ENCODE peak calls at places on chromosomes 3 and 15, in seven cellular contexts. Z is CD4-positive, alpha-beta T cell; I is AG04450; J is Calu3; G is cardiac fibroblast; X is uterus; W is type B pancreatic cell. M is an unnamed sample.

GRCh38 chr3:138438896-138439295 is 4.5 kb downstream of the ESYT3 start:
- DNase-seq in Z (no peak), I (no peak), J (no peak), G (no peak), X (no peak), W (no peak), M (no peak)

GRCh38 chr3:112984485-112984884 is 6.3 kb upstream of the GTPBP8 start:
- DNase-seq in Z (no peak), I (no peak), J (no peak), G (peak), X (no peak), W (no peak), M (no peak)

GRCh38 chr3:39809181-39809994 is at the start of gene MYRIP:
- DNase-seq in Z (no peak), I (no peak), J (peak), G (peak), X (peak), W (peak), M (peak)

GRCh38 chr3:94173667-94174434 is 111.0 kb downstream of the NSUN3 start:
- DNase-seq in Z (no peak), I (no peak), J (no peak), G (peak), X (no peak), W (no peak), M (no peak)

GRCh38 chr15:99955181-99955525 is 221.9 kb upstream of the LYSMD4 start:
- DNase-seq in Z (no peak), I (no peak), J (no peak), G (no peak), X (no peak), W (no peak), M (no peak)

GRCh38 chr3:158492685-158493084 is 78.3 kb upstream of the MLF1 start:
- DNase-seq in Z (no peak), I (no peak), J (no peak), G (no peak), X (no peak), W (no peak), M (no peak)

GRCh38 chr3:42067324-42067723 is 23.8 kb upstream of the TRAK1 start:
- DNase-seq in Z (no peak), I (no peak), J (no peak), G (peak), X (no peak), W (no peak), M (no peak)

GRCh38 chr3:17431477-17432045 is 310.9 kb downstream of the TBC1D5 start:
- DNase-seq in Z (no peak), I (peak), J (no peak), G (peak), X (no peak), W (no peak), M (no peak)

GRCh38 chr15:89936051-89936792 is 23.5 kb upstream of the ARPIN start:
- DNase-seq in Z (no peak), I (no peak), J (no peak), G (no peak), X (no peak), W (no peak), M (no peak)

GRCh38 chr3:100896994-100897393 is 96.2 kb downstream of the ABI3BP start:
- DNase-seq in Z (no peak), I (no peak), J (no peak), G (no peak), X (no peak), W (no peak), M (no peak)

GRCh38 chr3:170809021-170809974 is 60.7 kb downstream of the RPL22L1 start:
- DNase-seq in Z (no peak), I (peak), J (peak), G (peak), X (no peak), W (no peak), M (peak)

GRCh38 chr3:190883973-190884832 is 21.7 kb upstream of the GMNC start:
- DNase-seq in Z (no peak), I (peak), J (peak), G (peak), X (peak), W (no peak), M (peak)

GRCh38 chr15:38253448-38253847 is 812 bp downstream of the SPRED1 start:
- DNase-seq in Z (no peak), I (no peak), J (no peak), G (peak), X (no peak), W (no peak), M (no peak)

GRCh38 chr3:156417733-156418132 is 137.2 kb downstream of the SSR3 start:
- DNase-seq in Z (no peak), I (no peak), J (no peak), G (no peak), X (no peak), W (no peak), M (no peak)

GRCh38 chr3:140360332-140360731 is 317.5 kb upstream of the TRIM42 start:
- DNase-seq in Z (no peak), I (no peak), J (no peak), G (no peak), X (no peak), W (no peak), M (no peak)

GRCh38 chr3:140420621-140421357 is 257.1 kb upstream of the TRIM42 start:
- DNase-seq in Z (no peak), I (peak), J (peak), G (peak), X (no peak), W (no peak), M (no peak)

GRCh38 chr3:149462653-149463052 is 11.8 kb upstream of the TM4SF4 start:
- DNase-seq in Z (no peak), I (no peak), J (no peak), G (peak), X (no peak), W (no peak), M (no peak)

GRCh38 chr3:130850044-130850797 is 43.7 kb upstream of the ATP2C1 start:
- DNase-seq in Z (no peak), I (no peak), J (peak), G (peak), X (no peak), W (no peak), M (no peak)

GRCh38 chr3:55013145-55013544 is 85.3 kb upstream of the LRTM1 start:
- DNase-seq in Z (no peak), I (no peak), J (no peak), G (peak), X (no peak), W (no peak), M (no peak)

GRCh38 chr3:13217253-13217652 is 144.0 kb upstream of the IQSEC1 start:
- DNase-seq in Z (no peak), I (no peak), J (no peak), G (no peak), X (no peak), W (no peak), M (no peak)

GRCh38 chr3:37905346-37905745 is 43.7 kb downstream of the CTDSPL start:
- DNase-seq in Z (no peak), I (no peak), J (no peak), G (no peak), X (no peak), W (no peak), M (no peak)

GRCh38 chr3:60582285-60582684 is 669.0 kb downstream of the FHIT start:
- DNase-seq in Z (no peak), I (no peak), J (no peak), G (peak), X (no peak), W (no peak), M (no peak)
- TF ChIP-seq CTCF in Z (no peak), I (peak), J (no peak), G (no peak), X (no peak), W (peak), M (no peak)

GRCh38 chr3:50378024-50378423 is 18.7 kb upstream of the TMEM115 start:
- DNase-seq in Z (no peak), I (no peak), J (no peak), G (no peak), X (no peak), W (no peak), M (no peak)

GRCh38 chr3:50373865-50374188 is 14.5 kb upstream of the TMEM115 start:
- DNase-seq in Z (no peak), I (no peak), J (no peak), G (no peak), X (no peak), W (no peak), M (no peak)

GRCh38 chr3:50373146-50373864 is 14.0 kb upstream of the TMEM115 start:
- DNase-seq in Z (no peak), I (no peak), J (no peak), G (no peak), X (no peak), W (no peak), M (no peak)

GRCh38 chr3:50374363-50375108 is 15.2 kb upstream of the TMEM115 start:
- DNase-seq in Z (no peak), I (no peak), J (no peak), G (no peak), X (no peak), W (no peak), M (no peak)

DNA sequence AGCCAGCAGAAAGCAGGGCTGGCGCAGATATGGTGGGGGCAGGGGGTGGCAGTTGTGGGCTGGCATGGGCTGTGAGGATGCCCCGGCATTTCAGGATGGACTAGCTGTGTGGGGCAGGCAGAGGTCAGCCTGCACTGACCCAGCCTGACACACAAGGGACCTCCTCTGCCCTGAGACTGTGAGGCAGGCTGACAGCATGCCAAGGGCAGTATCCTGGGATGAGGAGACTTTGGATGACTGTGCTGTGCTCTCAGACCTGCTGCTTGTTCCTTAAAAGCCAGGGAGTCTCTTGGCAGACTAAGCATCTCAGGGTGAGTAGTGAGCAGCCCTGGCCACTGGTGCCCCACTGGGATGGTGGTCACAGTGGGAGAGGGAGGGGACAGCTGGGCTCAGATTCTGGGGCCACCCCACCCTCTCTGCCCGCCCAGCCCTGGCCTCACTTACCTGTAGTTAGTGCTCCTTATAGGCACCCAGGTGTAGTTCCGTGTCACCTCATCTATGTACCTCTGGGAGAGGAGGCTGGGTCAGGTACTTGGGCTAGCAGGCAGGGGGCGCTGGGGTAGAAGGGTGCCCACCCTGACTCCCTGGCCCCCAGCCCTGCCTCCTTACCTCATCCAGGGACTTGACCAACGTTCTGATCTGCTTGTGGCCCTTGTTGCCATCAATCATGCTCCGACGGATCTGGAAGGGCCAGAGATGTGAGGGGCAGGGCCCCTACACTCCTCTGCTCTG is 16.0 kb upstream of the TMEM115 start:
- DNase-seq in Z (no peak), I (no peak), J (peak), G (no peak), X (no peak), W (no peak), M (no peak)
- TF ChIP-seq CTCF in Z (no peak), I (no peak), J (no peak), G (no peak), X (no peak), W (no peak), M (no peak)

GRCh38 chr3:127367593-127367992 is 79.7 kb upstream of the PRR20G start:
- DNase-seq in Z (no peak), I (no peak), J (no peak), G (no peak), X (no peak), W (no peak), M (no peak)

GRCh38 chr3:127365383-127365782 is 77.5 kb upstream of the PRR20G start:
- DNase-seq in Z (no peak), I (no peak), J (no peak), G (no peak), X (no peak), W (no peak), M (no peak)

GRCh38 chr3:127369356-127369935 is 81.6 kb upstream of the PRR20G start:
- DNase-seq in Z (no peak), I (no peak), J (no peak), G (no peak), X (no peak), W (no peak), M (no peak)

GRCh38 chr3:127368186-127369032 is 80.6 kb upstream of the PRR20G start:
- DNase-seq in Z (no peak), I (no peak), J (no peak), G (no peak), X (no peak), W (no peak), M (no peak)

DNA sequence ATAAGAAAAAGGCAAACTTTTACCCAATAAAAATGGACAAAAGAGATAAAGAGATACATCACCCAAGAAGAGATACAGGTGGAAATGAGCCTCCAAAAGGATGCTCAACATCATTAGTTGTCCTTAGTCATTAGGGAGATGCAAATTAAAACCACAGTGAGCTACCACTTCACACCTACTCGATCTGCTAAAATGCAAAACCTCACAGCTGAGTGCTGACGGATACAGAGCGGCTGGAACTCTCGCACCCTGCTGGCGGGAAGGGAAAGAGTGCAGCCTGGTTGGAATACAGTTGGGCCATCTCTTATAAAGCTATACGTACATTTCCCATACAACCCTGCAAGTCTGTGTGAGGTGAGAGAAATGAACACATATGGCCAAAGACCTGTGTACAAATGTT is 78.5 kb upstream of the PRR20G start:
- DNase-seq in Z (no peak), I (no peak), J (no peak), G (peak), X (no peak), W (no peak), M (no peak)
- TF ChIP-seq CTCF in Z (no peak), I (no peak), J (no peak), G (peak), X (no peak), W (no peak), M (no peak)

DNA sequence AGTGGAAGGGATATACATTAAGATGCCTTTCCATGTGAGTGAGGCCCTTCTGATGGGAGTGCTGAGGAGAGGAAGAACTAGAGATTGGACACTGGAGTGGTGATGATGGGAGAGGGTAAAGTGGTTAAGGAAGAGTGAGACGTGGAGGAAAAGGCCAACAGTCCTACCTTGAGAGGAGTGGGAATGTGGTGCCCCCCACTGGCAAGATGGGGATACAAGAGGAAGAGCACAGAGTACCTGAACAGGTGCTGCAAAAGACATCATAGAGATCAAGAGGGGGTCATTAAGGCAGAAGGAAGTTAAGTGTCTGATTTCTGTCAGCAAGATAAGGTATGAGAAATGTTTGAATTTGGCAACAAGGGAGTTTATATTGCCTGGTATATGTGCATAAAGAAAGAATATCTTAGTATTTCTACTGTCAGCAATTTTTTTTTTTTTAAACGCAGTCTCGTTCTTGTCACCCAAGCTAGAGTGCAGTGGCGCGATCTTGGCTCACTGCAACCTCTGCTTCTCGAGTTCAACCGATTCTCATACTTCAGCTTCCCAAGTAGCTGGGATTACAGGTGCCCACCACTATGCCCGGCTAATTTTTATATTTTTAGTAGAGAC is 34.0 kb downstream of the ARIH2 start:
- DNase-seq in Z (peak), I (no peak), J (peak), G (peak), X (no peak), W (no peak), M (no peak)
- TF ChIP-seq CTCF in Z (peak), I (peak), J (no peak), G (peak), X (no peak), W (peak), M (no peak)

GRCh38 chr15:68051907-68052306 is 2.2 kb upstream of the PIAS1 start:
- DNase-seq in Z (no peak), I (no peak), J (no peak), G (no peak), X (no peak), W (no peak), M (no peak)

GRCh38 chr15:68053701-68053996 is 466 bp upstream of the PIAS1 start:
- DNase-seq in Z (no peak), I (no peak), J (no peak), G (no peak), X (no peak), W (no peak), M (no peak)

GRCh38 chr15:68053001-68053400 is 1.1 kb upstream of the PIAS1 start:
- DNase-seq in Z (no peak), I (no peak), J (no peak), G (no peak), X (no peak), W (no peak), M (no peak)

GRCh38 chr15:68052431-68052830 is 1.7 kb upstream of the PIAS1 start:
- DNase-seq in Z (no peak), I (no peak), J (no peak), G (no peak), X (no peak), W (no peak), M (no peak)

DNA sequence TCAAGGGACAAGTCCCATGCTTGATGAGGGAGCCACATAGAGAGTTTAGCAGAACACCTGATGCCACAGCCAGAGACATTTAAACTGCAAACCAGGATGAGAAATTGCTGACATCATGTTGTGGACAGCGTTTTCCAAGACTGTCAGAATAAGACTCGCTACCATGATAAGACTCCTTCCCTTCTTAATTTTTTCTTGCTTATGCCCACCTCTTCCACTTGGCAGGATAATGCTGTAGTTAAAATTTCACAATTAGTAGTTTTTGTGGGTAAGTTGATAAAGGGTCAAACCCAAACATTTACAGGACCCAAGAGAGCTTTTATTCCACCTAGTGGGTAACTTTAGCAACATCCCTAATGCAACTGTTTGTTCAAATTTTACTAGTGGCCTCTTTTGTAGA is 3.0 kb upstream of the PIAS1 start:
- DNase-seq in Z (no peak), I (no peak), J (no peak), G (no peak), X (no peak), W (no peak), M (no peak)
- TF ChIP-seq CTCF in Z (no peak), I (no peak), J (no peak), G (no peak), X (no peak), W (peak), M (no peak)

DNA sequence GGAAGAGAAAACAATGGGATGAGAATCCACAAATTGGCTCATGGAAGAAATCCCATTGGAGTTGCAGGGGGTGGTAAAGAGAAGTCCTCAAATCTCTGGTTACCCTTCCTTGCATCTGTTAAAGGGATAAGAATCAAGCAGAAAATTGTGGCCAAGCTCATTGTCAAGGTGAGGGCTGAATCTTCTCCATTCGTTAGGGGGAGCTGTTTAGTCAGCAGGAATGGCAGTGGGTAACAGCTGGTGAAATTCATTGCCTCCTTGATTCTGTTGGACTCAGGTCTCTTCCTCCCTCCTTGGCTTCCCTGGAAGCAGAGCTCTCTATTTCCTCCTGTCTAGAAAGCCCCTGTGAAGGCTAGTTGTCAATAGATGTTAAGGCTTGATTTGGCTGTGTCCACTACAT is 343.1 kb upstream of the SEMA6D start:
- DNase-seq in Z (no peak), I (no peak), J (no peak), G (peak), X (no peak), W (no peak), M (no peak)
- TF ChIP-seq CTCF in Z (no peak), I (peak), J (no peak), G (peak), X (no peak), W (no peak), M (no peak)